ENCODE peak calls at places on chromosomes 2 and 18, in seven cellular contexts. R, Y, G, U, Z, F and C are unnamed samples.

GRCh38 chr18:48580782-48581181 is 42.0 kb downstream of the CTIF start:
- DNase-seq in R (no peak), Y (no peak), G (no peak), U (no peak), Z (no peak), F (peak; percentile 89), C (no peak)

GRCh38 chr18:49172246-49172645 is 221.5 kb upstream of the SMAD7 start:
- DNase-seq in R (no peak), Y (no peak), G (no peak), U (no peak), Z (no peak), F (no peak), C (no peak)

GRCh38 chr18:44895176-44895798 is 214.6 kb downstream of the SETBP1 start:
- DNase-seq in R (no peak), Y (no peak), G (no peak), U (peak; percentile 65), Z (peak; percentile 9), F (no peak), C (peak; percentile 8)

GRCh38 chr2:53381271-53381670 is 386.3 kb upstream of the CHAC2 start:
- DNase-seq in R (no peak), Y (no peak), G (no peak), U (no peak), Z (no peak), F (no peak), C (no peak)

GRCh38 chr2:10062931-10063365 is 17.3 kb downstream of the CYS1 start:
- DNase-seq in R (no peak), Y (no peak), G (no peak), U (no peak), Z (no peak), F (no peak), C (no peak)

GRCh38 chr2:203672856-203673255 is 33.6 kb upstream of the CD28 start:
- DNase-seq in R (no peak), Y (no peak), G (no peak), U (no peak), Z (no peak), F (no peak), C (no peak)

GRCh38 chr18:67425724-67426123 is 90.8 kb downstream of the DSEL start:
- DNase-seq in R (no peak), Y (no peak), G (no peak), U (peak; percentile 96), Z (no peak), F (no peak), C (peak; percentile 74)

GRCh38 chr2:111652038-111652437 is 232.0 kb downstream of the ANAPC1 start:
- DNase-seq in R (no peak), Y (no peak), G (no peak), U (no peak), Z (no peak), F (no peak), C (no peak)

GRCh38 chr18:5964596-5964995 is 69.3 kb upstream of the TMEM200C start:
- DNase-seq in R (no peak), Y (no peak), G (no peak), U (no peak), Z (no peak), F (no peak), C (no peak)

GRCh38 chr2:159256159-159256558 is 30.3 kb downstream of the WDSUB1 start:
- DNase-seq in R (no peak), Y (no peak), G (no peak), U (peak; percentile 33), Z (no peak), F (no peak), C (peak; percentile 67)

GRCh38 chr18:6781179-6781714 is 51.7 kb downstream of the ARHGAP28 start:
- DNase-seq in R (no peak), Y (no peak), G (no peak), U (peak; percentile 16), Z (no peak), F (peak; percentile 66), C (no peak)

GRCh38 chr2:109438773-109439191 is 175.0 kb downstream of the SEPTIN10 start:
- DNase-seq in R (no peak), Y (no peak), G (no peak), U (peak; percentile 70), Z (no peak), F (no peak), C (peak; percentile 41)

GRCh38 chr2:25808006-25808383 is 70.3 kb downstream of the ASXL2 start:
- DNase-seq in R (no peak), Y (no peak), G (no peak), U (peak; percentile 28), Z (no peak), F (no peak), C (no peak)

GRCh38 chr2:15107137-15107536 is 454.0 kb downstream of the NBAS start:
- DNase-seq in R (no peak), Y (no peak), G (no peak), U (no peak), Z (no peak), F (no peak), C (no peak)

GRCh38 chr2:102082591-102083586 is 59.7 kb upstream of the IL1R1 start:
- DNase-seq in R (no peak), Y (no peak), G (peak; percentile 66), U (peak; percentile 66), Z (peak; percentile 40), F (no peak), C (no peak)

GRCh38 chr18:49041677-49042570 is 91.2 kb upstream of the SMAD7 start:
- DNase-seq in R (no peak), Y (no peak), G (no peak), U (peak; percentile 55), Z (no peak), F (peak; percentile 86), C (peak; percentile 29)

GRCh38 chr2:46125798-46126197 is 171.4 kb upstream of the EPAS1 start:
- DNase-seq in R (no peak), Y (no peak), G (no peak), U (no peak), Z (no peak), F (no peak), C (no peak)

GRCh38 chr2:85938456-85938855 is 49.7 kb upstream of the ST3GAL5 start:
- DNase-seq in R (no peak), Y (no peak), G (no peak), U (no peak), Z (no peak), F (no peak), C (no peak)

GRCh38 chr2:160368988-160369935 is 124.3 kb downstream of the RBMS1 start:
- DNase-seq in R (no peak), Y (no peak), G (no peak), U (peak; percentile 65), Z (no peak), F (no peak), C (no peak)

GRCh38 chr18:74625157-74625556 is 27.5 kb downstream of the ZNF407 start:
- DNase-seq in R (no peak), Y (no peak), G (no peak), U (no peak), Z (no peak), F (no peak), C (no peak)

GRCh38 chr2:161905389-161906046 is 168.5 kb downstream of the DPP4 start:
- DNase-seq in R (no peak), Y (no peak), G (peak; percentile 60), U (peak; percentile 55), Z (peak; percentile 24), F (no peak), C (no peak)

GRCh38 chr2:43133708-43134570 is 92.5 kb downstream of the ZFP36L2 start:
- DNase-seq in R (no peak), Y (peak; percentile 50), G (peak; percentile 57), U (no peak), Z (no peak), F (peak; percentile 49), C (no peak)